ENCODE peak calls at places on chromosomes 12 and 14, in six cellular contexts. Z is Kasumi-1; K is amygdala; E is caudate nucleus; O is activated T-cell treated with anti-CD3 and anti-CD28 coated beads, Interleukin-2, amount 50 U/mL, for 48 hours; I is astrocyte of the cerebellum. W is an unnamed sample.

GRCh38 chr12:66500841-66501240 is 178.0 kb downstream of the GRIP1 start:
- DNase-seq in K (no peak), E (no peak), I (no peak), O (no peak), Z (no peak), W (no peak)

GRCh38 chr12:109612975-109613502 is 39.4 kb downstream of the MVK start:
- DNase-seq in E (no peak), I (no peak), Z (peak; percentile 13), O (no peak), K (no peak), W (no peak)

GRCh38 chr12:109291531-109292341 is 17.3 kb downstream of the FOXN4 start:
- DNase-seq in E (peak; percentile 56), O (peak; percentile 21), K (peak; percentile 74), I (no peak), Z (no peak), W (no peak)

GRCh38 chr14:45891417-45892080 is 638.5 kb upstream of the MIS18BP1 start:
- DNase-seq in I (no peak), E (peak; percentile 40), O (no peak), Z (no peak), K (no peak), W (no peak)

GRCh38 chr14:23514009-23514962 is 37.3 kb downstream of the ZFHX2 start:
- DNase-seq in O (no peak), K (peak; percentile 33), I (no peak), Z (no peak), E (peak; percentile 48), W (no peak)

GRCh38 chr14:95248422-95248821 is 71.3 kb downstream of the CLMN start:
- DNase-seq in E (no peak), Z (no peak), I (no peak), O (no peak), K (no peak), W (no peak)

GRCh38 chr12:59833408-59833807 is 237.6 kb downstream of the SLC16A7 start:
- DNase-seq in O (no peak), E (no peak), Z (no peak), K (no peak), I (no peak), W (no peak)

GRCh38 chr12:128794661-128795529 is 28.9 kb downstream of the SLC15A4 start:
- DNase-seq in Z (peak; percentile 91), O (no peak), I (no peak), K (no peak), E (no peak), W (no peak)

GRCh38 chr12:19546611-19547162 is 107.4 kb downstream of the AEBP2 start:
- DNase-seq in Z (no peak), O (no peak), K (no peak), E (no peak), I (no peak), W (no peak)

GRCh38 chr12:22709292-22709691 is 84.3 kb downstream of the ETNK1 start:
- DNase-seq in I (peak; percentile 29), O (no peak), E (no peak), Z (peak; percentile 54), K (no peak), W (no peak)

GRCh38 chr12:87678453-87678852 is 350.7 kb downstream of the C12orf50 start:
- DNase-seq in K (no peak), Z (no peak), E (no peak), I (no peak), O (no peak), W (no peak)

GRCh38 chr14:45698462-45699134 is 445.6 kb upstream of the MIS18BP1 start:
- DNase-seq in K (no peak), Z (no peak), I (no peak), E (no peak), O (no peak), W (no peak)

GRCh38 chr14:55130194-55130550 is 1.1 kb downstream of the LGALS3 start:
- DNase-seq in K (no peak), Z (no peak), I (no peak), E (no peak), O (no peak), W (peak; percentile 59)

GRCh38 chr12:108955225-108955835 is 65.5 kb downstream of the SVOP start:
- DNase-seq in Z (no peak), K (no peak), E (no peak), I (no peak), O (no peak), W (no peak)

GRCh38 chr12:7923241-7924236 is 12.4 kb downstream of the SLC2A3 start:
- DNase-seq in E (no peak), K (no peak), I (no peak), O (no peak), Z (no peak), W (peak; percentile 43)